ENCODE peak calls at places on chromosome X, in seven cellular contexts. One of them, this sample, is unnamed.

GRCh38 chrX:150205011-150205410 is 158.1 kb upstream of the MAMLD1 start:
- DNase-seq in lung: no peak
- DNase-seq in fibroblast of pulmonary artery: peak
- DNase-seq in PC-3: no peak
- DNase-seq in neural crest cell: no peak
- DNase-seq in suprapubic skin: no peak
- DNase-seq in HFF-Myc: no peak
- DNase-seq in this sample: no peak

GRCh38 chrX:16733013-16733412 is 13.6 kb downstream of the SYAP1 start:
- DNase-seq in lung: no peak
- DNase-seq in fibroblast of pulmonary artery: no peak
- DNase-seq in PC-3: no peak
- DNase-seq in neural crest cell: no peak
- DNase-seq in suprapubic skin: no peak
- DNase-seq in HFF-Myc: no peak
- DNase-seq in this sample: no peak

GRCh38 chrX:129013574-129013973 is 509.7 kb downstream of the SMARCA1 start:
- DNase-seq in lung: no peak
- DNase-seq in fibroblast of pulmonary artery: no peak
- DNase-seq in PC-3: no peak
- DNase-seq in neural crest cell: no peak
- DNase-seq in suprapubic skin: no peak
- DNase-seq in HFF-Myc: no peak
- DNase-seq in this sample: no peak

GRCh38 chrX:13428055-13428786 is 108.4 kb upstream of the ATXN3L start:
- DNase-seq in lung: no peak
- DNase-seq in fibroblast of pulmonary artery: peak
- DNase-seq in PC-3: peak
- DNase-seq in neural crest cell: no peak
- DNase-seq in suprapubic skin: no peak
- DNase-seq in HFF-Myc: no peak
- DNase-seq in this sample: no peak

GRCh38 chrX:119266364-119266995 is 30.4 kb downstream of the PGRMC1 start:
- DNase-seq in lung: no peak
- DNase-seq in fibroblast of pulmonary artery: peak
- DNase-seq in PC-3: peak
- DNase-seq in neural crest cell: peak
- DNase-seq in suprapubic skin: no peak
- DNase-seq in HFF-Myc: no peak
- DNase-seq in this sample: no peak

GRCh38 chrX:102651242-102651967 is at the start of gene GPRASP1:
- DNase-seq in lung: no peak
- DNase-seq in fibroblast of pulmonary artery: peak
- DNase-seq in PC-3: no peak
- DNase-seq in neural crest cell: peak
- DNase-seq in suprapubic skin: peak
- DNase-seq in HFF-Myc: no peak
- DNase-seq in this sample: peak

GRCh38 chrX:132940727-132941162 is 17.7 kb downstream of the HS6ST2 start:
- DNase-seq in lung: no peak
- DNase-seq in fibroblast of pulmonary artery: no peak
- DNase-seq in PC-3: peak
- DNase-seq in neural crest cell: no peak
- DNase-seq in suprapubic skin: no peak
- DNase-seq in HFF-Myc: no peak
- DNase-seq in this sample: no peak

GRCh38 chrX:9456250-9457074 is 8.4 kb upstream of the TBL1X start:
- DNase-seq in lung: no peak
- DNase-seq in fibroblast of pulmonary artery: no peak
- DNase-seq in PC-3: peak
- DNase-seq in neural crest cell: no peak
- DNase-seq in suprapubic skin: no peak
- DNase-seq in HFF-Myc: no peak
- DNase-seq in this sample: no peak

GRCh38 chrX:51461053-51462050 is 35.0 kb downstream of the NUDT11 start:
- DNase-seq in lung: no peak
- DNase-seq in fibroblast of pulmonary artery: peak
- DNase-seq in PC-3: peak
- DNase-seq in neural crest cell: peak
- DNase-seq in suprapubic skin: no peak
- DNase-seq in HFF-Myc: no peak
- DNase-seq in this sample: no peak

GRCh38 chrX:31236231-31236630 is 164.4 kb upstream of the FTHL17 start:
- DNase-seq in lung: no peak
- DNase-seq in fibroblast of pulmonary artery: no peak
- DNase-seq in PC-3: no peak
- DNase-seq in neural crest cell: no peak
- DNase-seq in suprapubic skin: no peak
- DNase-seq in HFF-Myc: no peak
- DNase-seq in this sample: peak

GRCh38 chrX:7286461-7286860 is 138.5 kb upstream of the PUDP start:
- DNase-seq in lung: no peak
- DNase-seq in fibroblast of pulmonary artery: peak
- DNase-seq in PC-3: peak
- DNase-seq in neural crest cell: no peak
- DNase-seq in suprapubic skin: no peak
- DNase-seq in HFF-Myc: no peak
- DNase-seq in this sample: no peak

GRCh38 chrX:30864383-30864785 is 24.7 kb downstream of the TAB3 start:
- DNase-seq in lung: no peak
- DNase-seq in fibroblast of pulmonary artery: peak
- DNase-seq in PC-3: no peak
- DNase-seq in neural crest cell: no peak
- DNase-seq in suprapubic skin: no peak
- DNase-seq in HFF-Myc: no peak
- DNase-seq in this sample: no peak

GRCh38 chrX:57583477-57583876 is 8.3 kb upstream of the ZXDB start:
- DNase-seq in lung: no peak
- DNase-seq in fibroblast of pulmonary artery: no peak
- DNase-seq in PC-3: peak
- DNase-seq in neural crest cell: no peak
- DNase-seq in suprapubic skin: no peak
- DNase-seq in HFF-Myc: no peak
- DNase-seq in this sample: no peak

GRCh38 chrX:121254336-121254735 is 206.9 kb downstream of the GLUD2 start:
- DNase-seq in lung: no peak
- DNase-seq in fibroblast of pulmonary artery: peak
- DNase-seq in PC-3: peak
- DNase-seq in neural crest cell: no peak
- DNase-seq in suprapubic skin: no peak
- DNase-seq in HFF-Myc: no peak
- DNase-seq in this sample: no peak
- TF ChIP-seq CTCF in lung: no peak
- TF ChIP-seq CTCF in fibroblast of pulmonary artery: peak
- TF ChIP-seq CTCF in PC-3: peak
- TF ChIP-seq CTCF in neural crest cell: no peak
- TF ChIP-seq CTCF in suprapubic skin: no peak
- TF ChIP-seq CTCF in HFF-Myc: no peak
- TF ChIP-seq CTCF in this sample: no peak

GRCh38 chrX:39238017-39238416 is 436.8 kb downstream of the MID1IP1 start:
- DNase-seq in lung: no peak
- DNase-seq in fibroblast of pulmonary artery: no peak
- DNase-seq in PC-3: no peak
- DNase-seq in neural crest cell: no peak
- DNase-seq in suprapubic skin: no peak
- DNase-seq in HFF-Myc: no peak
- DNase-seq in this sample: no peak

GRCh38 chrX:39244146-39244545 is 442.9 kb downstream of the MID1IP1 start:
- DNase-seq in lung: no peak
- DNase-seq in fibroblast of pulmonary artery: no peak
- DNase-seq in PC-3: no peak
- DNase-seq in neural crest cell: no peak
- DNase-seq in suprapubic skin: no peak
- DNase-seq in HFF-Myc: no peak
- DNase-seq in this sample: no peak

GRCh38 chrX:39247536-39247935 is 446.3 kb downstream of the MID1IP1 start:
- DNase-seq in lung: no peak
- DNase-seq in fibroblast of pulmonary artery: no peak
- DNase-seq in PC-3: no peak
- DNase-seq in neural crest cell: no peak
- DNase-seq in suprapubic skin: no peak
- DNase-seq in HFF-Myc: no peak
- DNase-seq in this sample: no peak

GRCh38 chrX:39245024-39245423 is 443.8 kb downstream of the MID1IP1 start:
- DNase-seq in lung: no peak
- DNase-seq in fibroblast of pulmonary artery: no peak
- DNase-seq in PC-3: no peak
- DNase-seq in neural crest cell: no peak
- DNase-seq in suprapubic skin: no peak
- DNase-seq in HFF-Myc: no peak
- DNase-seq in this sample: no peak

DNA sequence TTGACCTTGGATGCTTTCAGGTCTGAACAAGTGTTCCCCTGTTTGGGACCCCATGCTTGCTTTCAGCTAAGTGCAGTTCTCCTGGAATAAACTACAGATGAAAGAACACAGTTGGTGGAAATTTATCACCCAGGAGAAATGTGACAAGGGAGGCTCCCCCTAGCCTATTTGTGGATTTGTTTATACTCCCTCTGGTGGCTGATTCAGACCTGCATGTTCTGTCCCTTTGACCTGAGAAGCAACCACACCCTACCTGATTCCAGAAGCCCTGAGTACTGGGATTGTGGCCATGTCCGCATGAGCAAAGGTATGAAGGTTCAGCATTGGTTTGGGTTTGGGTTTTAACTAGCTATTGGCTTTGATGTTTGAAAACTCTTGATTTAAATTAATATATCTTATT is 440.9 kb downstream of the MID1IP1 start:
- DNase-seq in lung: no peak
- DNase-seq in fibroblast of pulmonary artery: peak
- DNase-seq in PC-3: peak
- DNase-seq in neural crest cell: no peak
- DNase-seq in suprapubic skin: no peak
- DNase-seq in HFF-Myc: no peak
- DNase-seq in this sample: no peak
- TF ChIP-seq CTCF in lung: peak
- TF ChIP-seq CTCF in fibroblast of pulmonary artery: peak
- TF ChIP-seq CTCF in PC-3: peak
- TF ChIP-seq CTCF in neural crest cell: peak
- TF ChIP-seq CTCF in suprapubic skin: peak
- TF ChIP-seq CTCF in HFF-Myc: peak
- TF ChIP-seq CTCF in this sample: no peak

GRCh38 chrX:11758400-11759171 is 549 bp downstream of the MSL3 start:
- DNase-seq in lung: peak
- DNase-seq in fibroblast of pulmonary artery: peak
- DNase-seq in PC-3: peak
- DNase-seq in neural crest cell: peak
- DNase-seq in suprapubic skin: peak
- DNase-seq in HFF-Myc: no peak
- DNase-seq in this sample: peak
- TF ChIP-seq CTCF in lung: peak
- TF ChIP-seq CTCF in fibroblast of pulmonary artery: peak
- TF ChIP-seq CTCF in PC-3: peak
- TF ChIP-seq CTCF in neural crest cell: peak
- TF ChIP-seq CTCF in suprapubic skin: peak
- TF ChIP-seq CTCF in HFF-Myc: peak
- TF ChIP-seq CTCF in this sample: no peak

DNA sequence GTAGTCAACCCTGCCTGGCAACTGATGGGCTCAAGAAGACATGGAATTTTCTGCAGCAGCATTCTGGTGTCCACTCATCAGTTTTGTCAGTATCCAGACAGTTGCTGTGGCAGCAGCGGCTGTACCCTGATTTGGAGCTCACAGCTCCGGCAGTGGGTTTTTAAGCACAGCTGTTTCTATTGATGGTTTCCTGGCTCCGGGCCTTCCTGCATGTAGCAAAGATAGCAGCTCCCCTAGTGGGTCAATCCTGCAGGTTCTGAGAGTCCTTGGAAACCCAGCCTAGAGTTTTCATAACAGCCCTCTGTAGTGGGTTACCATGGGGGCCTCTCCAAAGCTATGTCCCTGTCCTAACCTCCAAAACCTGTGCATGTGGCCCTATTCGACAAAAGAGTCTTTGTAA is 84.0 kb upstream of the ATP6AP2 start:
- DNase-seq in lung: no peak
- DNase-seq in fibroblast of pulmonary artery: peak
- DNase-seq in PC-3: no peak
- DNase-seq in neural crest cell: no peak
- DNase-seq in suprapubic skin: no peak
- DNase-seq in HFF-Myc: no peak
- DNase-seq in this sample: no peak
- TF ChIP-seq CTCF in lung: no peak
- TF ChIP-seq CTCF in fibroblast of pulmonary artery: peak
- TF ChIP-seq CTCF in PC-3: peak
- TF ChIP-seq CTCF in neural crest cell: peak
- TF ChIP-seq CTCF in suprapubic skin: no peak
- TF ChIP-seq CTCF in HFF-Myc: peak
- TF ChIP-seq CTCF in this sample: no peak

DNA sequence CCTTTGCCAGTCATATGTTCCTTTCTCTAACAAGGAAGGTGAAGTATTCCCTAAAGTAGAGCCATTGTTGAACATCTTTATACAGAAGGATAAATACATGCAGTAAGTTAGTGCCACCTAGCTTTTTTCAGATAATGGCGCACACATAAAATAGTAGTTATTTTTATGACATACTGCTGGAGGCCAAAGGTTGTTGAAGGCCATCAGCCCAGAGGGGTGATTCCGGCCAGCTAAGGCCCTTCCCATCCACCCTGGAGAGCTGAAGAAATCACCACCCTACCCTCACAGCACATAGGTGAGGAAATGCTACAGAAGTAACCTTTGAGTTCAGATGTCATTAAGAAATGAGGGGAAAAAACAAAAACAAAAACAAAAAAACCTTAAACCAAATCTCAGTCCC is 102.2 kb upstream of the MAP3K15 start:
- DNase-seq in lung: no peak
- DNase-seq in fibroblast of pulmonary artery: no peak
- DNase-seq in PC-3: no peak
- DNase-seq in neural crest cell: no peak
- DNase-seq in suprapubic skin: no peak
- DNase-seq in HFF-Myc: no peak
- DNase-seq in this sample: no peak
- TF ChIP-seq CTCF in lung: no peak
- TF ChIP-seq CTCF in fibroblast of pulmonary artery: no peak
- TF ChIP-seq CTCF in PC-3: peak
- TF ChIP-seq CTCF in neural crest cell: no peak
- TF ChIP-seq CTCF in suprapubic skin: no peak
- TF ChIP-seq CTCF in HFF-Myc: no peak
- TF ChIP-seq CTCF in this sample: no peak

GRCh38 chrX:2609431-2610238 is 81.5 kb upstream of the CD99 start:
- DNase-seq in lung: no peak
- DNase-seq in fibroblast of pulmonary artery: peak
- DNase-seq in PC-3: peak
- DNase-seq in neural crest cell: peak
- DNase-seq in suprapubic skin: no peak
- DNase-seq in HFF-Myc: no peak
- DNase-seq in this sample: no peak
- TF ChIP-seq CTCF in lung: no peak
- TF ChIP-seq CTCF in fibroblast of pulmonary artery: no peak
- TF ChIP-seq CTCF in PC-3: no peak
- TF ChIP-seq CTCF in neural crest cell: peak
- TF ChIP-seq CTCF in suprapubic skin: peak
- TF ChIP-seq CTCF in HFF-Myc: no peak
- TF ChIP-seq CTCF in this sample: no peak